ENCODE peak calls at places on chromosomes 3 and 15, in eight cellular contexts. One of them, this sample, is unnamed. For H3K4me1, the result is how much of the 10 kb centered on the place peaks cover.

GRCh38 chr3:139546772-139547171 is 7.2 kb upstream of the RBP1 start:
- DNase-seq in neural progenitor cell: no peak
- DNase-seq in OCI-LY7: no peak
- DNase-seq in GM23248: no peak
- DNase-seq in GM23338: no peak
- DNase-seq in HCT116: no peak
- DNase-seq in hepatocyte: no peak
- DNase-seq in MM.1S: no peak
- DNase-seq in this sample: no peak

GRCh38 chr15:48644498-48644826 is 1.0 kb downstream of the FBN1 start:
- DNase-seq in neural progenitor cell: no peak
- DNase-seq in OCI-LY7: no peak
- DNase-seq in GM23248: peak
- DNase-seq in GM23338: no peak
- DNase-seq in HCT116: no peak
- DNase-seq in hepatocyte: no peak
- DNase-seq in MM.1S: no peak
- DNase-seq in this sample: peak

GRCh38 chr15:84658080-84658787 is at the start of gene NMB:
- DNase-seq in neural progenitor cell: peak
- DNase-seq in OCI-LY7: peak
- DNase-seq in GM23248: peak
- DNase-seq in GM23338: peak
- DNase-seq in HCT116: peak
- DNase-seq in hepatocyte: peak
- DNase-seq in MM.1S: peak
- DNase-seq in this sample: peak

GRCh38 chr3:36969540-36970432 is 23.1 kb downstream of the EPM2AIP1 start:
- DNase-seq in neural progenitor cell: peak
- DNase-seq in OCI-LY7: peak
- DNase-seq in GM23248: peak
- DNase-seq in GM23338: peak
- DNase-seq in HCT116: no peak
- DNase-seq in hepatocyte: peak
- DNase-seq in MM.1S: no peak
- DNase-seq in this sample: peak

GRCh38 chr3:42376397-42376798 is 34.0 kb downstream of the LYZL4 start:
- DNase-seq in neural progenitor cell: no peak
- DNase-seq in OCI-LY7: no peak
- DNase-seq in GM23248: peak
- DNase-seq in GM23338: no peak
- DNase-seq in HCT116: peak
- DNase-seq in hepatocyte: peak
- DNase-seq in MM.1S: no peak
- DNase-seq in this sample: peak

GRCh38 chr3:71532639-71533395 is 50.7 kb downstream of the FOXP1 start:
- DNase-seq in neural progenitor cell: no peak
- DNase-seq in OCI-LY7: no peak
- DNase-seq in GM23248: peak
- DNase-seq in GM23338: no peak
- DNase-seq in HCT116: no peak
- DNase-seq in hepatocyte: no peak
- DNase-seq in MM.1S: no peak
- DNase-seq in this sample: peak

GRCh38 chr3:22007376-22007775 is 256.4 kb upstream of the ZNF385D start:
- DNase-seq in neural progenitor cell: no peak
- DNase-seq in OCI-LY7: no peak
- DNase-seq in GM23248: peak
- DNase-seq in GM23338: no peak
- DNase-seq in HCT116: no peak
- DNase-seq in hepatocyte: no peak
- DNase-seq in MM.1S: no peak
- DNase-seq in this sample: peak

GRCh38 chr3:111610612-111611054 is 15.5 kb upstream of the ZBED2 start:
- DNase-seq in neural progenitor cell: no peak
- DNase-seq in OCI-LY7: no peak
- DNase-seq in GM23248: no peak
- DNase-seq in GM23338: no peak
- DNase-seq in HCT116: peak
- DNase-seq in hepatocyte: no peak
- DNase-seq in MM.1S: no peak
- DNase-seq in this sample: no peak

GRCh38 chr3:155184027-155184426 is 103.9 kb downstream of the MME start:
- DNase-seq in neural progenitor cell: no peak
- DNase-seq in OCI-LY7: peak
- DNase-seq in GM23248: no peak
- DNase-seq in GM23338: no peak
- DNase-seq in HCT116: no peak
- DNase-seq in hepatocyte: no peak
- DNase-seq in MM.1S: peak
- DNase-seq in this sample: no peak

GRCh38 chr15:47801522-47801921 is 84.2 kb downstream of the SEMA6D start:
- DNase-seq in neural progenitor cell: no peak
- DNase-seq in OCI-LY7: no peak
- DNase-seq in GM23248: no peak
- DNase-seq in GM23338: no peak
- DNase-seq in HCT116: no peak
- DNase-seq in hepatocyte: no peak
- DNase-seq in MM.1S: no peak
- DNase-seq in this sample: no peak

GRCh38 chr3:74523811-74524210 is 90.6 kb downstream of the CNTN3 start:
- DNase-seq in neural progenitor cell: no peak
- DNase-seq in OCI-LY7: no peak
- DNase-seq in GM23248: peak
- DNase-seq in GM23338: no peak
- DNase-seq in HCT116: no peak
- DNase-seq in hepatocyte: no peak
- DNase-seq in MM.1S: no peak
- DNase-seq in this sample: no peak

GRCh38 chr15:51401872-51402517 is 60.5 kb downstream of the GLDN start:
- DNase-seq in neural progenitor cell: peak
- DNase-seq in OCI-LY7: no peak
- DNase-seq in GM23248: peak
- DNase-seq in GM23338: peak
- DNase-seq in HCT116: no peak
- DNase-seq in hepatocyte: peak
- DNase-seq in MM.1S: no peak
- DNase-seq in this sample: peak

GRCh38 chr3:3665961-3666640 is 133.1 kb upstream of the LRRN1 start:
- DNase-seq in neural progenitor cell: no peak
- DNase-seq in OCI-LY7: no peak
- DNase-seq in GM23248: no peak
- DNase-seq in GM23338: no peak
- DNase-seq in HCT116: no peak
- DNase-seq in hepatocyte: no peak
- DNase-seq in MM.1S: no peak
- DNase-seq in this sample: no peak

GRCh38 chr3:70805044-70805732 is 492.8 kb upstream of the MDFIC2 start:
- DNase-seq in neural progenitor cell: no peak
- DNase-seq in OCI-LY7: no peak
- DNase-seq in GM23248: peak
- DNase-seq in GM23338: no peak
- DNase-seq in HCT116: no peak
- DNase-seq in hepatocyte: no peak
- DNase-seq in MM.1S: no peak
- DNase-seq in this sample: peak

GRCh38 chr3:133130168-133130567 is 92.0 kb downstream of the TMEM108 start:
- DNase-seq in neural progenitor cell: no peak
- DNase-seq in OCI-LY7: no peak
- DNase-seq in GM23248: peak
- DNase-seq in GM23338: no peak
- DNase-seq in HCT116: no peak
- DNase-seq in hepatocyte: no peak
- DNase-seq in MM.1S: no peak
- DNase-seq in this sample: no peak

GRCh38 chr3:28989646-28990089 is 291.2 kb upstream of the RBMS3 start:
- DNase-seq in neural progenitor cell: no peak
- DNase-seq in OCI-LY7: no peak
- DNase-seq in GM23248: peak
- DNase-seq in GM23338: no peak
- DNase-seq in HCT116: no peak
- DNase-seq in hepatocyte: no peak
- DNase-seq in MM.1S: peak
- DNase-seq in this sample: peak

GRCh38 chr3:68007621-68008226 is 353.3 kb upstream of the SUCLG2 start:
- DNase-seq in neural progenitor cell: peak
- DNase-seq in OCI-LY7: no peak
- DNase-seq in GM23248: no peak
- DNase-seq in GM23338: peak
- DNase-seq in HCT116: no peak
- DNase-seq in hepatocyte: peak
- DNase-seq in MM.1S: no peak
- DNase-seq in this sample: no peak

GRCh38 chr15:81450721-81451120 is 76.7 kb upstream of the TMC3 start:
- DNase-seq in neural progenitor cell: no peak
- DNase-seq in OCI-LY7: no peak
- DNase-seq in GM23248: no peak
- DNase-seq in GM23338: no peak
- DNase-seq in HCT116: no peak
- DNase-seq in hepatocyte: no peak
- DNase-seq in MM.1S: no peak
- DNase-seq in this sample: no peak

GRCh38 chr15:34883633-34884032 is 85.9 kb downstream of the AQR start:
- DNase-seq in neural progenitor cell: no peak
- DNase-seq in OCI-LY7: no peak
- DNase-seq in GM23248: peak
- DNase-seq in GM23338: no peak
- DNase-seq in HCT116: no peak
- DNase-seq in hepatocyte: no peak
- DNase-seq in MM.1S: no peak
- DNase-seq in this sample: peak

GRCh38 chr15:53974121-53974520 is 4.1 kb upstream of the UNC13C start:
- DNase-seq in neural progenitor cell: no peak
- DNase-seq in OCI-LY7: no peak
- DNase-seq in GM23248: no peak
- DNase-seq in GM23338: no peak
- DNase-seq in HCT116: no peak
- DNase-seq in hepatocyte: no peak
- DNase-seq in MM.1S: no peak
- DNase-seq in this sample: no peak

GRCh38 chr3:191005790-191006189 is 143.3 kb upstream of the GMNC start:
- DNase-seq in neural progenitor cell: peak
- DNase-seq in OCI-LY7: no peak
- DNase-seq in GM23248: no peak
- DNase-seq in GM23338: peak
- DNase-seq in HCT116: no peak
- DNase-seq in hepatocyte: no peak
- DNase-seq in MM.1S: no peak
- DNase-seq in this sample: no peak

GRCh38 chr3:168342946-168343856 is 247.5 kb upstream of the GOLIM4 start:
- DNase-seq in neural progenitor cell: no peak
- DNase-seq in OCI-LY7: no peak
- DNase-seq in GM23248: no peak
- DNase-seq in GM23338: no peak
- DNase-seq in HCT116: no peak
- DNase-seq in hepatocyte: no peak
- DNase-seq in MM.1S: no peak
- DNase-seq in this sample: peak

GRCh38 chr3:8555705-8556314 is 54.2 kb downstream of the LMCD1 start:
- DNase-seq in neural progenitor cell: no peak
- DNase-seq in OCI-LY7: no peak
- DNase-seq in GM23248: no peak
- DNase-seq in GM23338: no peak
- DNase-seq in HCT116: no peak
- DNase-seq in hepatocyte: no peak
- DNase-seq in MM.1S: no peak
- DNase-seq in this sample: no peak

GRCh38 chr3:120033594-120033993 is 60.7 kb downstream of the GSK3B start:
- DNase-seq in neural progenitor cell: no peak
- DNase-seq in OCI-LY7: peak
- DNase-seq in GM23248: no peak
- DNase-seq in GM23338: no peak
- DNase-seq in HCT116: no peak
- DNase-seq in hepatocyte: no peak
- DNase-seq in MM.1S: no peak
- DNase-seq in this sample: no peak

GRCh38 chr3:12490547-12490946 is 6.3 kb downstream of the TSEN2 start:
- DNase-seq in neural progenitor cell: no peak
- DNase-seq in OCI-LY7: no peak
- DNase-seq in GM23248: no peak
- DNase-seq in GM23338: no peak
- DNase-seq in HCT116: no peak
- DNase-seq in hepatocyte: no peak
- DNase-seq in MM.1S: no peak
- DNase-seq in this sample: no peak

GRCh38 chr3:10594915-10595314 is 89.5 kb upstream of the ATP2B2 start:
- DNase-seq in neural progenitor cell: peak
- DNase-seq in OCI-LY7: peak
- DNase-seq in GM23248: peak
- DNase-seq in GM23338: peak
- DNase-seq in HCT116: peak
- DNase-seq in hepatocyte: peak
- DNase-seq in MM.1S: peak
- DNase-seq in this sample: peak

GRCh38 chr15:101310508-101310907 is 15.5 kb upstream of the SNRPA1 start:
- DNase-seq in neural progenitor cell: no peak
- DNase-seq in OCI-LY7: no peak
- DNase-seq in GM23248: no peak
- DNase-seq in GM23338: no peak
- DNase-seq in HCT116: no peak
- DNase-seq in hepatocyte: no peak
- DNase-seq in MM.1S: no peak
- DNase-seq in this sample: no peak

GRCh38 chr3:45612918-45613602 is 18.5 kb downstream of the LIMD1 start:
- DNase-seq in neural progenitor cell: no peak
- DNase-seq in OCI-LY7: peak
- DNase-seq in GM23248: peak
- DNase-seq in GM23338: no peak
- DNase-seq in HCT116: no peak
- DNase-seq in hepatocyte: no peak
- DNase-seq in MM.1S: peak
- DNase-seq in this sample: peak
- TF ChIP-seq EZH2phosphoT487 in neural progenitor cell: no peak
- TF ChIP-seq EZH2phosphoT487 in OCI-LY7: no peak
- TF ChIP-seq EZH2phosphoT487 in GM23248: no peak
- TF ChIP-seq EZH2phosphoT487 in GM23338: no peak
- TF ChIP-seq EZH2phosphoT487 in HCT116: no peak
- TF ChIP-seq EZH2phosphoT487 in hepatocyte: no peak
- TF ChIP-seq EZH2phosphoT487 in MM.1S: no peak
- TF ChIP-seq EZH2phosphoT487 in this sample: no peak

GRCh38 chr15:68609618-68610017 is 30.8 kb downstream of the CORO2B start:
- DNase-seq in neural progenitor cell: no peak
- DNase-seq in OCI-LY7: no peak
- DNase-seq in GM23248: peak
- DNase-seq in GM23338: no peak
- DNase-seq in HCT116: no peak
- DNase-seq in hepatocyte: no peak
- DNase-seq in MM.1S: no peak
- DNase-seq in this sample: no peak
- H3K4me1 ChIP-seq in neural progenitor cell: under half
- H3K4me1 ChIP-seq in OCI-LY7: under half
- H3K4me1 ChIP-seq in GM23248: under half
- H3K4me1 ChIP-seq in GM23338: under half
- H3K4me1 ChIP-seq in HCT116: under half
- H3K4me1 ChIP-seq in hepatocyte: under half
- H3K4me1 ChIP-seq in MM.1S: under half
- H3K4me1 ChIP-seq in this sample: under half

GRCh38 chr15:78306176-78306774 is 6.9 kb upstream of the SKIC8 start:
- DNase-seq in neural progenitor cell: no peak
- DNase-seq in OCI-LY7: no peak
- DNase-seq in GM23248: peak
- DNase-seq in GM23338: no peak
- DNase-seq in HCT116: no peak
- DNase-seq in hepatocyte: peak
- DNase-seq in MM.1S: no peak
- DNase-seq in this sample: peak
- TF ChIP-seq EZH2phosphoT487 in neural progenitor cell: no peak
- TF ChIP-seq EZH2phosphoT487 in OCI-LY7: no peak
- TF ChIP-seq EZH2phosphoT487 in GM23248: no peak
- TF ChIP-seq EZH2phosphoT487 in GM23338: no peak
- TF ChIP-seq EZH2phosphoT487 in HCT116: no peak
- TF ChIP-seq EZH2phosphoT487 in hepatocyte: no peak
- TF ChIP-seq EZH2phosphoT487 in MM.1S: no peak
- TF ChIP-seq EZH2phosphoT487 in this sample: no peak

GRCh38 chr15:65058394-65059368 is 9.1 kb downstream of the RASL12 start:
- DNase-seq in neural progenitor cell: no peak
- DNase-seq in OCI-LY7: no peak
- DNase-seq in GM23248: no peak
- DNase-seq in GM23338: no peak
- DNase-seq in HCT116: no peak
- DNase-seq in hepatocyte: no peak
- DNase-seq in MM.1S: no peak
- DNase-seq in this sample: no peak
- H3K4me1 ChIP-seq in neural progenitor cell: under half
- H3K4me1 ChIP-seq in OCI-LY7: under half
- H3K4me1 ChIP-seq in GM23248: under half
- H3K4me1 ChIP-seq in GM23338: under half
- H3K4me1 ChIP-seq in HCT116: under half
- H3K4me1 ChIP-seq in hepatocyte: under half
- H3K4me1 ChIP-seq in MM.1S: under half
- H3K4me1 ChIP-seq in this sample: under half